ENCODE peak calls at places on chromosomes 5 and 9, in four cellular contexts. N, G, E and R are unnamed samples.

GRCh38 chr5:181121675-181122561 is 9.1 kb downstream of the OR2V1 start:
- DNase-seq in N (no peak), G (no peak), E (no peak), R (no peak)

GRCh38 chr9:111925784-111926183 is 29.2 kb downstream of the UGCG start:
- DNase-seq in N (no peak), G (no peak), E (no peak), R (no peak)

GRCh38 chr9:120985759-120986353 is 59.3 kb upstream of the TRAF1 start:
- DNase-seq in N (no peak), E (peak; percentile 74), G (peak; percentile 17), R (peak; percentile 47)

GRCh38 chr5:80206282-80206681 is 49.6 kb downstream of the SERINC5 start:
- DNase-seq in N (no peak), G (no peak), E (peak; percentile 70), R (no peak)

GRCh38 chr9:385818-386398 is 171.2 kb downstream of the DOCK8 start:
- DNase-seq in G (peak; percentile 52), E (peak; percentile 85), N (peak; percentile 58), R (peak; percentile 78)

GRCh38 chr5:82684153-82684552 is 393.0 kb downstream of the TMEM167A start:
- DNase-seq in N (no peak), E (no peak), G (no peak), R (no peak)

GRCh38 chr9:96553070-96553469 is 66.6 kb downstream of the CDC14B start:
- DNase-seq in G (no peak), N (no peak), E (peak; percentile 70), R (no peak)

GRCh38 chr9:26132913-26133312 is 454.7 kb upstream of the TUSC1 start:
- DNase-seq in N (no peak), E (no peak), G (no peak), R (no peak)

GRCh38 chr5:107426209-107426608 is 244.5 kb downstream of the EFNA5 start:
- DNase-seq in N (no peak), E (no peak), G (no peak), R (no peak)

GRCh38 chr9:22657713-22658112 is 211.1 kb downstream of the DMRTA1 start:
- DNase-seq in N (no peak), E (no peak), G (no peak), R (no peak)

GRCh38 chr9:135093911-135094584 is 6.6 kb downstream of the OLFM1 start:
- DNase-seq in N (no peak), G (no peak), E (no peak), R (no peak)

GRCh38 chr5:143404416-143405062 is 1.1 kb upstream of the NR3C1 start:
- DNase-seq in N (peak; percentile 18), G (peak; percentile 70), E (peak; percentile 96), R (peak; percentile 48)

GRCh38 chr9:110258671-110259070 is 2.4 kb upstream of the TXN start:
- DNase-seq in G (no peak), E (no peak), N (no peak), R (no peak)

DNA sequence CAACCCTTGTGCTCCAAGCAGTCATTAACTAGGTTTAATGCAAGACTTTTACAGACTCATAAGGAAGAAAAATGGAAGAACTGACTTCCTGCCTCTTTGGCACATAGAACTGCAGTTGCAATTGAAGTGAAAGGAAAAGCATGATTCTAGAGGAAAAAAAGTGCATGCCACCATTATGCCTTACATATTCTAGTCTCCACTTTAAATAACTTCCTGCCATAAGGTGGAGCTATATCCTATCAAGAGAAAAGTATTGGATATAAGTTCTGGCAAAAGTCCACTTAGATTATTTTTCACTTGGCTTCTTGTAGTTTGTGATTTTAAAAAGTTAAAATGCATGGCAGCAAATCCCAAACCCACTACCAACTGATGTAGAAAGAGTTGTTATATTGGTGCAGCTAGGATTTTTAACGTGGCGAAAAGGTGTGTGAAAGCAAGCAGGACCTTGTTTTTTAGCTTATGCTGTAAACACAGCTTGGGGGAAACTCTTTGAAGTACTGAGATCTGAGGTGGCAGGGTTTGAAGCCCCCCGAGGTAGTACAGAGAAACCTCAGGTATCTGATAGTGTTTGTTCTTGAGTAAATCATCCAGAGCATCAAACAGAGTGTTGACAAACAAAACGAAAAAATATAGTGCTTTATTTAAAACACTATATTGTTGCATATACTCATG is 117.9 kb downstream of the ANXA1 start:
- DNase-seq in N (no peak), E (peak; percentile 63), G (no peak), R (no peak)
- TF ChIP-seq CTCF in N (peak; percentile 65), E (peak; percentile 32), G (peak; percentile 43), R (no peak)

DNA sequence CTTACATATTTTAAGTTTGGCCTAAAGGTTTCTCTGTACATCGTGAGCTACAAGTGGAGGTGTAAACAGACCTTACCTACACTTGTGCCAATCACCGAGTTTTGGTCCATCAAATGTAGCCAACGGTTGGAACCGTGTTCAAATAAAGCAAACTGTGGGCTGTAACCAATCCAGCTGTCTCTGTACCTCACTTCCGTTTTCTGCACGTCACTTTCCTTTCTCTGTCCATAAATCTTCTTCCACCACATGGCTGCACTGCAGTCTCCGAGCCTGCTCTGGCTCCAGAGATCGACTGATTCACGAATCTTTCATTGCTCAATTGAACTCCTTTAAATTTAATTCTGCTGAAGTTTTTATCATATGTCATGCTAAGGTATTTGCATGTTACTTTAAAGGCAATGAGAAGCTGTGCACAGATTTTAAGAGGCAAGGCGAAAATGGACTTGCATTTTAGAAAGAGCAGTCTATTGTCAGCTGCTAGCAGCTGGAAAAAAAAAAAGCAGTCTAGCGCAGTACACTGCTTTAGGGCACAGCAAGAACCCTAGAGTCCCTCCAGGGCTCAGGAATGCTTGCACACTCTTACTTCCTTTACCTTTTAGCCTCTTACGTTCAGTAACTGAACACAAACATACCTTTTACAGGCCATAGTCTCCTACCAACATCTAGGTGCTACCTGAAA is 13.2 kb downstream of the TTC39B start:
- DNase-seq in N (no peak), G (no peak), E (peak; percentile 35), R (no peak)
- TF ChIP-seq CTCF in N (no peak), G (no peak), E (no peak), R (no peak)

DNA sequence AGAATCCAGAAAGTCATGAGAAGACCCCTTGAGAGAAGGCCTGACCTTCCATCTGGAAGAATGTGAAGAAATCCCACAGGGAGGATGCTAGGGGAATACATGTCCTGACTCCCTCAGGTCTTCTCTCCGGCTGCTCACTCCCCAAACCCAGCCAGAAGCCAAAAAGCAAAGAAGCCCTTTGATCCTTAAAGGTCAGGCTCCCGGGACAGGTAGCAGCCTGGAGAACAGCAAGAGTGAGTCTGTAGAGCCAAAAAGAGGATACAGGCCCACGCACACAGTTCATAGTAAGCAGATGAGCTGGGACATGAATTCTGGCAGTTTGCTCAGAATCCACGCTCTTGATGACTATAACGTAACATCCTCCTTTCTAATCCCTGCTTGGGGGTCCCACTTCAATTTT is 72.1 kb upstream of the SLC44A1 start:
- DNase-seq in G (no peak), N (no peak), E (no peak), R (no peak)
- TF ChIP-seq CTCF in G (no peak), N (no peak), E (no peak), R (no peak)

DNA sequence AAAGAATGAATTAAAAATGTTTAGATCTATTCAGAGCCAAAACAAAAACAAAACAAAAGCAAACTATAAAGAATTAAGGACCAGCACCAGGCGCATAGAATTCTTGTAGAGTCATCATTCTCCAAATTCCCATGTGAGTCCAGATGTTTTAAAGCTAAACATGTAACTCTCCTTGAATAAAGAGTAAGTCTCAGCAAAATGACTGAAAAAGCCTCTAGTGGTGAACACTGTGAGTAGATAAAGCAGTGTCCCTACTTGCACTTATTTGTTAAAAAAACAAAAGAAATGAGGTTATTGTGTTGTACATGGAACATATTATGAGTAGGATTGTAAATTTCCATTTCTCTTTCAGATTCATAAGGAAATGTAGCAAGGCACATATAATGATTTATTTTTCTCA is 44.0 kb downstream of the NNT start:
- DNase-seq in G (no peak), E (no peak), N (no peak), R (no peak)
- TF ChIP-seq CTCF in G (no peak), E (peak; percentile 19), N (peak; percentile 37), R (no peak)

DNA sequence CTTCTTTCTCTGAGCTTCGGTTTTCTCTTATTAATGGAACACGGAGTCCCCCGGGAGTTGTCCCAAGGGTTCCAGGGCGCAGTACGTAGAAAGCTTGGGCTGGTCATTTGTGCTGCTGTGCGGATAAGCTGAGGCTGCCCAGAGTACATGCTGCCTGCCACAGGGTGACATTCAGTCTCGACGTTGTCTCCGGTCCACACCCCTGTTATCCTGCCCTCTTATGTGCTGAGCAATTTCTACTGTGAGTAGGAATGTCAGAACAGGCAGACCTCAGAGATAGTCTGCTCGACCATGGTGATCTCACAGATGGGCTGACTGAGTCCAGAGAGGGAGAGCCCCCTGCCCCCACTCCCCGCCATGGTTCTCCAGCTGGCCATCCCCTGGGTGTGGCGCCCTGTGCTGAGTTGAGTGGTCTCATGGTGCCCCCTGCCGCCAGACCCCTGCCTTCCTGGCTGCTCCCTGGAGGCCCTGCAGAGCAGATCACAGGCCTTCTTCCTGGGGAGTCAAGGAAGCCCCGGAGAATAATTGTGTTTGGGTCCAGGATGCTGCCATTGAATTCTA is 124.0 kb downstream of the RGS3 start:
- DNase-seq in E (peak; percentile 61), N (peak; percentile 67), G (no peak), R (peak; percentile 96)
- TF ChIP-seq CTCF in E (peak; percentile 61), N (peak; percentile 61), G (no peak), R (peak; percentile 91)

DNA sequence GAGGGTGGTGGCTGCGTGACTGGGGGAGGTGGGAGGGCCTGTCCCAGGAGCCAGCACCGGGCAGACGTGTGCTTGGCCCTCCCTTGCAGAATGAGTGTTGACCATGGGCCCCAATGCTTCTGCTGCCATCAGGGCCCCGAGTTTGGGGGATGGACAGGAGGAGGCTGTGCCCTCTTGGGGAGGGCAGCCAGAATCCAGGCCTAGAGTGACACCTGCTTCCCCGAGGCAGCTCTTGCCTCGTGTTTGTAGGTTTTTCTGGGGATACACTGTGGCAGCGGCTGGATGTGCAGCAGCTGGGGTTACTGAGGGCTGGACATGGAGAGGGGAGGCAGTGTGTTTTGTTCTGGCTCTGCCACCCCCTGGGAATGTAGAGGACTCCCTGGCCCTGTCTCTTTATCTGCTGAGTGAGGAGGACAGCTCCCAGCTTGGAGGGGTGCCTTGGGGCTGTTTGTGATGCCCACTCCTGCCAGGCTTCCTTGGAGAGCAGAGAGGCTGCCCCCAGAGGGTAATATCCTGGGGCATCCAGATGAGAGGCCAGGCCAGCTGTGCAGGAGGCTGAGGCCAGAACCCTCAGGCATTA is 22.7 kb downstream of the WNK2 start:
- DNase-seq in N (no peak), G (no peak), E (no peak), R (no peak)
- TF ChIP-seq CTCF in N (no peak), G (no peak), E (no peak), R (no peak)